ENCODE peak calls at places on chromosomes 4 and X, in seven cellular contexts. One of them, this sample, is unnamed.

GRCh38 chr4:73018595-73018994 is 50.9 kb downstream of the COX18 start:
- DNase-seq in NCI-H187 treated with DMSO at 0.1 percent for 48 hours: no peak
- DNase-seq in Right ventricle myocardium superior: no peak
- DNase-seq in anterior cingulate cortex: no peak
- DNase-seq in NB4: no peak
- DNase-seq in activated T-helper 1 cell treated with anti-CD3 and anti-CD28 coated beads, Interleukin-12 subunit alpha, Interleukin-12 subunit beta, Interleukin-2, Interleukin-4 antibody, amounts not matched to agents 30 ng/mL and 10 ng/mL and 1 ng/mL, durations not matched to agents 14 hours and 24 hours and 36 hours: no peak
- DNase-seq in COR-L47: no peak
- DNase-seq in this sample: no peak

GRCh38 chr4:140426610-140427103 is 791 bp downstream of the CLGN start:
- DNase-seq in NCI-H187 treated with DMSO at 0.1 percent for 48 hours: no peak
- DNase-seq in Right ventricle myocardium superior: peak; percentile 59
- DNase-seq in anterior cingulate cortex: no peak
- DNase-seq in NB4: peak; percentile 54
- DNase-seq in activated T-helper 1 cell treated with anti-CD3 and anti-CD28 coated beads, Interleukin-12 subunit alpha, Interleukin-12 subunit beta, Interleukin-2, Interleukin-4 antibody, amounts not matched to agents 30 ng/mL and 10 ng/mL and 1 ng/mL, durations not matched to agents 14 hours and 24 hours and 36 hours: no peak
- DNase-seq in COR-L47: peak; percentile 93
- DNase-seq in this sample: no peak

GRCh38 chr4:169611157-169611556 is 1.2 kb downstream of the NEK1 start:
- DNase-seq in NCI-H187 treated with DMSO at 0.1 percent for 48 hours: no peak
- DNase-seq in Right ventricle myocardium superior: no peak
- DNase-seq in anterior cingulate cortex: no peak
- DNase-seq in NB4: no peak
- DNase-seq in activated T-helper 1 cell treated with anti-CD3 and anti-CD28 coated beads, Interleukin-12 subunit alpha, Interleukin-12 subunit beta, Interleukin-2, Interleukin-4 antibody, amounts not matched to agents 30 ng/mL and 10 ng/mL and 1 ng/mL, durations not matched to agents 14 hours and 24 hours and 36 hours: no peak
- DNase-seq in COR-L47: no peak
- DNase-seq in this sample: no peak

GRCh38 chr4:25223770-25224375 is 10.0 kb upstream of the PI4K2B start:
- DNase-seq in NCI-H187 treated with DMSO at 0.1 percent for 48 hours: no peak
- DNase-seq in Right ventricle myocardium superior: no peak
- DNase-seq in anterior cingulate cortex: no peak
- DNase-seq in NB4: peak; percentile 51
- DNase-seq in activated T-helper 1 cell treated with anti-CD3 and anti-CD28 coated beads, Interleukin-12 subunit alpha, Interleukin-12 subunit beta, Interleukin-2, Interleukin-4 antibody, amounts not matched to agents 30 ng/mL and 10 ng/mL and 1 ng/mL, durations not matched to agents 14 hours and 24 hours and 36 hours: no peak
- DNase-seq in COR-L47: no peak
- DNase-seq in this sample: no peak

GRCh38 chrX:72274526-72274925 is 2.5 kb downstream of the RPS4X start:
- DNase-seq in NCI-H187 treated with DMSO at 0.1 percent for 48 hours: no peak
- DNase-seq in Right ventricle myocardium superior: no peak
- DNase-seq in anterior cingulate cortex: no peak
- DNase-seq in NB4: no peak
- DNase-seq in activated T-helper 1 cell treated with anti-CD3 and anti-CD28 coated beads, Interleukin-12 subunit alpha, Interleukin-12 subunit beta, Interleukin-2, Interleukin-4 antibody, amounts not matched to agents 30 ng/mL and 10 ng/mL and 1 ng/mL, durations not matched to agents 14 hours and 24 hours and 36 hours: no peak
- DNase-seq in COR-L47: no peak
- DNase-seq in this sample: no peak

GRCh38 chrX:81729269-81729777 is 527.4 kb downstream of the SH3BGRL start:
- DNase-seq in NCI-H187 treated with DMSO at 0.1 percent for 48 hours: no peak
- DNase-seq in Right ventricle myocardium superior: no peak
- DNase-seq in anterior cingulate cortex: no peak
- DNase-seq in NB4: peak; percentile 0
- DNase-seq in activated T-helper 1 cell treated with anti-CD3 and anti-CD28 coated beads, Interleukin-12 subunit alpha, Interleukin-12 subunit beta, Interleukin-2, Interleukin-4 antibody, amounts not matched to agents 30 ng/mL and 10 ng/mL and 1 ng/mL, durations not matched to agents 14 hours and 24 hours and 36 hours: no peak
- DNase-seq in COR-L47: no peak
- DNase-seq in this sample: no peak

GRCh38 chr4:119025916-119026661 is 109.5 kb upstream of the MYOZ2 start:
- DNase-seq in NCI-H187 treated with DMSO at 0.1 percent for 48 hours: no peak
- DNase-seq in Right ventricle myocardium superior: no peak
- DNase-seq in anterior cingulate cortex: no peak
- DNase-seq in NB4: peak; percentile 83
- DNase-seq in activated T-helper 1 cell treated with anti-CD3 and anti-CD28 coated beads, Interleukin-12 subunit alpha, Interleukin-12 subunit beta, Interleukin-2, Interleukin-4 antibody, amounts not matched to agents 30 ng/mL and 10 ng/mL and 1 ng/mL, durations not matched to agents 14 hours and 24 hours and 36 hours: no peak
- DNase-seq in COR-L47: no peak
- DNase-seq in this sample: peak; percentile 38

GRCh38 chrX:3345281-3346081 is 971 bp downstream of the MXRA5 start:
- DNase-seq in NCI-H187 treated with DMSO at 0.1 percent for 48 hours: no peak
- DNase-seq in Right ventricle myocardium superior: peak; percentile 66
- DNase-seq in anterior cingulate cortex: no peak
- DNase-seq in NB4: no peak
- DNase-seq in activated T-helper 1 cell treated with anti-CD3 and anti-CD28 coated beads, Interleukin-12 subunit alpha, Interleukin-12 subunit beta, Interleukin-2, Interleukin-4 antibody, amounts not matched to agents 30 ng/mL and 10 ng/mL and 1 ng/mL, durations not matched to agents 14 hours and 24 hours and 36 hours: no peak
- DNase-seq in COR-L47: no peak
- DNase-seq in this sample: no peak

GRCh38 chr4:76960014-76960413 is 10.5 kb downstream of the SEPTIN11 start:
- DNase-seq in NCI-H187 treated with DMSO at 0.1 percent for 48 hours: no peak
- DNase-seq in Right ventricle myocardium superior: no peak
- DNase-seq in anterior cingulate cortex: no peak
- DNase-seq in NB4: no peak
- DNase-seq in activated T-helper 1 cell treated with anti-CD3 and anti-CD28 coated beads, Interleukin-12 subunit alpha, Interleukin-12 subunit beta, Interleukin-2, Interleukin-4 antibody, amounts not matched to agents 30 ng/mL and 10 ng/mL and 1 ng/mL, durations not matched to agents 14 hours and 24 hours and 36 hours: no peak
- DNase-seq in COR-L47: no peak
- DNase-seq in this sample: no peak

GRCh38 chr4:150389896-150390530 is 191.9 kb upstream of the MAB21L2 start:
- DNase-seq in NCI-H187 treated with DMSO at 0.1 percent for 48 hours: no peak
- DNase-seq in Right ventricle myocardium superior: no peak
- DNase-seq in anterior cingulate cortex: no peak
- DNase-seq in NB4: no peak
- DNase-seq in activated T-helper 1 cell treated with anti-CD3 and anti-CD28 coated beads, Interleukin-12 subunit alpha, Interleukin-12 subunit beta, Interleukin-2, Interleukin-4 antibody, amounts not matched to agents 30 ng/mL and 10 ng/mL and 1 ng/mL, durations not matched to agents 14 hours and 24 hours and 36 hours: no peak
- DNase-seq in COR-L47: no peak
- DNase-seq in this sample: no peak

GRCh38 chr4:3659131-3659530 is 107.1 kb upstream of the ADRA2C start:
- DNase-seq in NCI-H187 treated with DMSO at 0.1 percent for 48 hours: no peak
- DNase-seq in Right ventricle myocardium superior: no peak
- DNase-seq in anterior cingulate cortex: no peak
- DNase-seq in NB4: no peak
- DNase-seq in activated T-helper 1 cell treated with anti-CD3 and anti-CD28 coated beads, Interleukin-12 subunit alpha, Interleukin-12 subunit beta, Interleukin-2, Interleukin-4 antibody, amounts not matched to agents 30 ng/mL and 10 ng/mL and 1 ng/mL, durations not matched to agents 14 hours and 24 hours and 36 hours: no peak
- DNase-seq in COR-L47: no peak
- DNase-seq in this sample: no peak

GRCh38 chrX:10146350-10146749 is 10.4 kb upstream of the CLCN4 start:
- DNase-seq in NCI-H187 treated with DMSO at 0.1 percent for 48 hours: no peak
- DNase-seq in Right ventricle myocardium superior: no peak
- DNase-seq in anterior cingulate cortex: no peak
- DNase-seq in NB4: no peak
- DNase-seq in activated T-helper 1 cell treated with anti-CD3 and anti-CD28 coated beads, Interleukin-12 subunit alpha, Interleukin-12 subunit beta, Interleukin-2, Interleukin-4 antibody, amounts not matched to agents 30 ng/mL and 10 ng/mL and 1 ng/mL, durations not matched to agents 14 hours and 24 hours and 36 hours: no peak
- DNase-seq in COR-L47: no peak
- DNase-seq in this sample: no peak

GRCh38 chr4:57612279-57612678 is 502.1 kb upstream of the IGFBP7 start:
- DNase-seq in NCI-H187 treated with DMSO at 0.1 percent for 48 hours: no peak
- DNase-seq in Right ventricle myocardium superior: no peak
- DNase-seq in anterior cingulate cortex: no peak
- DNase-seq in NB4: no peak
- DNase-seq in activated T-helper 1 cell treated with anti-CD3 and anti-CD28 coated beads, Interleukin-12 subunit alpha, Interleukin-12 subunit beta, Interleukin-2, Interleukin-4 antibody, amounts not matched to agents 30 ng/mL and 10 ng/mL and 1 ng/mL, durations not matched to agents 14 hours and 24 hours and 36 hours: no peak
- DNase-seq in COR-L47: no peak
- DNase-seq in this sample: no peak

GRCh38 chr4:137644201-137644600 is 111.9 kb upstream of the PCDH18 start:
- DNase-seq in NCI-H187 treated with DMSO at 0.1 percent for 48 hours: no peak
- DNase-seq in Right ventricle myocardium superior: no peak
- DNase-seq in anterior cingulate cortex: no peak
- DNase-seq in NB4: no peak
- DNase-seq in activated T-helper 1 cell treated with anti-CD3 and anti-CD28 coated beads, Interleukin-12 subunit alpha, Interleukin-12 subunit beta, Interleukin-2, Interleukin-4 antibody, amounts not matched to agents 30 ng/mL and 10 ng/mL and 1 ng/mL, durations not matched to agents 14 hours and 24 hours and 36 hours: no peak
- DNase-seq in COR-L47: no peak
- DNase-seq in this sample: no peak

GRCh38 chr4:41885456-41885855 is 49.8 kb upstream of the TMEM33 start:
- DNase-seq in NCI-H187 treated with DMSO at 0.1 percent for 48 hours: no peak
- DNase-seq in Right ventricle myocardium superior: no peak
- DNase-seq in anterior cingulate cortex: no peak
- DNase-seq in NB4: no peak
- DNase-seq in activated T-helper 1 cell treated with anti-CD3 and anti-CD28 coated beads, Interleukin-12 subunit alpha, Interleukin-12 subunit beta, Interleukin-2, Interleukin-4 antibody, amounts not matched to agents 30 ng/mL and 10 ng/mL and 1 ng/mL, durations not matched to agents 14 hours and 24 hours and 36 hours: no peak
- DNase-seq in COR-L47: no peak
- DNase-seq in this sample: no peak

GRCh38 chrX:112819013-112819635 is 21.5 kb downstream of the AMOT start:
- DNase-seq in NCI-H187 treated with DMSO at 0.1 percent for 48 hours: no peak
- DNase-seq in Right ventricle myocardium superior: no peak
- DNase-seq in anterior cingulate cortex: no peak
- DNase-seq in NB4: no peak
- DNase-seq in activated T-helper 1 cell treated with anti-CD3 and anti-CD28 coated beads, Interleukin-12 subunit alpha, Interleukin-12 subunit beta, Interleukin-2, Interleukin-4 antibody, amounts not matched to agents 30 ng/mL and 10 ng/mL and 1 ng/mL, durations not matched to agents 14 hours and 24 hours and 36 hours: no peak
- DNase-seq in COR-L47: no peak
- DNase-seq in this sample: no peak

GRCh38 chr4:77618383-77619241 is 13.0 kb downstream of the CXCL13 start:
- DNase-seq in NCI-H187 treated with DMSO at 0.1 percent for 48 hours: peak; percentile 38
- DNase-seq in Right ventricle myocardium superior: no peak
- DNase-seq in anterior cingulate cortex: peak; percentile 38
- DNase-seq in NB4: peak; percentile 62
- DNase-seq in activated T-helper 1 cell treated with anti-CD3 and anti-CD28 coated beads, Interleukin-12 subunit alpha, Interleukin-12 subunit beta, Interleukin-2, Interleukin-4 antibody, amounts not matched to agents 30 ng/mL and 10 ng/mL and 1 ng/mL, durations not matched to agents 14 hours and 24 hours and 36 hours: peak; percentile 45
- DNase-seq in COR-L47: peak; percentile 46
- DNase-seq in this sample: peak; percentile 64

GRCh38 chrX:106935175-106935574 is 15.0 kb downstream of the CLDN2 start:
- DNase-seq in NCI-H187 treated with DMSO at 0.1 percent for 48 hours: no peak
- DNase-seq in Right ventricle myocardium superior: no peak
- DNase-seq in anterior cingulate cortex: no peak
- DNase-seq in NB4: no peak
- DNase-seq in activated T-helper 1 cell treated with anti-CD3 and anti-CD28 coated beads, Interleukin-12 subunit alpha, Interleukin-12 subunit beta, Interleukin-2, Interleukin-4 antibody, amounts not matched to agents 30 ng/mL and 10 ng/mL and 1 ng/mL, durations not matched to agents 14 hours and 24 hours and 36 hours: no peak
- DNase-seq in COR-L47: no peak
- DNase-seq in this sample: peak; percentile 51

GRCh38 chr4:140250989-140251552 is 97.1 kb upstream of the MAML3 start:
- DNase-seq in NCI-H187 treated with DMSO at 0.1 percent for 48 hours: no peak
- DNase-seq in Right ventricle myocardium superior: no peak
- DNase-seq in anterior cingulate cortex: no peak
- DNase-seq in NB4: peak; percentile 73
- DNase-seq in activated T-helper 1 cell treated with anti-CD3 and anti-CD28 coated beads, Interleukin-12 subunit alpha, Interleukin-12 subunit beta, Interleukin-2, Interleukin-4 antibody, amounts not matched to agents 30 ng/mL and 10 ng/mL and 1 ng/mL, durations not matched to agents 14 hours and 24 hours and 36 hours: no peak
- DNase-seq in COR-L47: no peak
- DNase-seq in this sample: no peak

GRCh38 chrX:29992083-29992482 is 223.3 kb upstream of the MAGEB2 start:
- DNase-seq in NCI-H187 treated with DMSO at 0.1 percent for 48 hours: no peak
- DNase-seq in Right ventricle myocardium superior: no peak
- DNase-seq in anterior cingulate cortex: no peak
- DNase-seq in NB4: no peak
- DNase-seq in activated T-helper 1 cell treated with anti-CD3 and anti-CD28 coated beads, Interleukin-12 subunit alpha, Interleukin-12 subunit beta, Interleukin-2, Interleukin-4 antibody, amounts not matched to agents 30 ng/mL and 10 ng/mL and 1 ng/mL, durations not matched to agents 14 hours and 24 hours and 36 hours: no peak
- DNase-seq in COR-L47: no peak
- DNase-seq in this sample: no peak

GRCh38 chr4:113433536-113434246 is 327.8 kb downstream of the CAMK2D start:
- DNase-seq in NCI-H187 treated with DMSO at 0.1 percent for 48 hours: no peak
- DNase-seq in Right ventricle myocardium superior: no peak
- DNase-seq in anterior cingulate cortex: no peak
- DNase-seq in NB4: no peak
- DNase-seq in activated T-helper 1 cell treated with anti-CD3 and anti-CD28 coated beads, Interleukin-12 subunit alpha, Interleukin-12 subunit beta, Interleukin-2, Interleukin-4 antibody, amounts not matched to agents 30 ng/mL and 10 ng/mL and 1 ng/mL, durations not matched to agents 14 hours and 24 hours and 36 hours: no peak
- DNase-seq in COR-L47: no peak
- DNase-seq in this sample: no peak

GRCh38 chr4:182113774-182114173 is 129.4 kb upstream of the TENM3 start:
- DNase-seq in NCI-H187 treated with DMSO at 0.1 percent for 48 hours: no peak
- DNase-seq in Right ventricle myocardium superior: no peak
- DNase-seq in anterior cingulate cortex: no peak
- DNase-seq in NB4: no peak
- DNase-seq in activated T-helper 1 cell treated with anti-CD3 and anti-CD28 coated beads, Interleukin-12 subunit alpha, Interleukin-12 subunit beta, Interleukin-2, Interleukin-4 antibody, amounts not matched to agents 30 ng/mL and 10 ng/mL and 1 ng/mL, durations not matched to agents 14 hours and 24 hours and 36 hours: no peak
- DNase-seq in COR-L47: no peak
- DNase-seq in this sample: no peak

GRCh38 chr4:108717386-108717785 is 45.5 kb downstream of the ETNPPL start:
- DNase-seq in NCI-H187 treated with DMSO at 0.1 percent for 48 hours: no peak
- DNase-seq in Right ventricle myocardium superior: no peak
- DNase-seq in anterior cingulate cortex: no peak
- DNase-seq in NB4: no peak
- DNase-seq in activated T-helper 1 cell treated with anti-CD3 and anti-CD28 coated beads, Interleukin-12 subunit alpha, Interleukin-12 subunit beta, Interleukin-2, Interleukin-4 antibody, amounts not matched to agents 30 ng/mL and 10 ng/mL and 1 ng/mL, durations not matched to agents 14 hours and 24 hours and 36 hours: no peak
- DNase-seq in COR-L47: no peak
- DNase-seq in this sample: no peak

GRCh38 chr4:95120456-95120855 is 362.7 kb downstream of the BMPR1B start:
- DNase-seq in NCI-H187 treated with DMSO at 0.1 percent for 48 hours: no peak
- DNase-seq in Right ventricle myocardium superior: no peak
- DNase-seq in anterior cingulate cortex: no peak
- DNase-seq in NB4: no peak
- DNase-seq in activated T-helper 1 cell treated with anti-CD3 and anti-CD28 coated beads, Interleukin-12 subunit alpha, Interleukin-12 subunit beta, Interleukin-2, Interleukin-4 antibody, amounts not matched to agents 30 ng/mL and 10 ng/mL and 1 ng/mL, durations not matched to agents 14 hours and 24 hours and 36 hours: no peak
- DNase-seq in COR-L47: no peak
- DNase-seq in this sample: no peak

GRCh38 chr4:127685292-127685691 is 44.9 kb upstream of the SLC25A31 start:
- DNase-seq in NCI-H187 treated with DMSO at 0.1 percent for 48 hours: no peak
- DNase-seq in Right ventricle myocardium superior: no peak
- DNase-seq in anterior cingulate cortex: no peak
- DNase-seq in NB4: no peak
- DNase-seq in activated T-helper 1 cell treated with anti-CD3 and anti-CD28 coated beads, Interleukin-12 subunit alpha, Interleukin-12 subunit beta, Interleukin-2, Interleukin-4 antibody, amounts not matched to agents 30 ng/mL and 10 ng/mL and 1 ng/mL, durations not matched to agents 14 hours and 24 hours and 36 hours: no peak
- DNase-seq in COR-L47: no peak
- DNase-seq in this sample: no peak

GRCh38 chr4:110296892-110297291 is 98.5 kb upstream of the ELOVL6 start:
- DNase-seq in NCI-H187 treated with DMSO at 0.1 percent for 48 hours: no peak
- DNase-seq in Right ventricle myocardium superior: no peak
- DNase-seq in anterior cingulate cortex: no peak
- DNase-seq in NB4: no peak
- DNase-seq in activated T-helper 1 cell treated with anti-CD3 and anti-CD28 coated beads, Interleukin-12 subunit alpha, Interleukin-12 subunit beta, Interleukin-2, Interleukin-4 antibody, amounts not matched to agents 30 ng/mL and 10 ng/mL and 1 ng/mL, durations not matched to agents 14 hours and 24 hours and 36 hours: no peak
- DNase-seq in COR-L47: no peak
- DNase-seq in this sample: no peak

GRCh38 chr4:4490041-4490440 is 51.8 kb downstream of the STX18 start:
- DNase-seq in NCI-H187 treated with DMSO at 0.1 percent for 48 hours: no peak
- DNase-seq in Right ventricle myocardium superior: no peak
- DNase-seq in anterior cingulate cortex: no peak
- DNase-seq in NB4: no peak
- DNase-seq in activated T-helper 1 cell treated with anti-CD3 and anti-CD28 coated beads, Interleukin-12 subunit alpha, Interleukin-12 subunit beta, Interleukin-2, Interleukin-4 antibody, amounts not matched to agents 30 ng/mL and 10 ng/mL and 1 ng/mL, durations not matched to agents 14 hours and 24 hours and 36 hours: no peak
- DNase-seq in COR-L47: no peak
- DNase-seq in this sample: no peak

GRCh38 chr4:86927843-86928395 is 6.9 kb upstream of the AFF1 start:
- DNase-seq in NCI-H187 treated with DMSO at 0.1 percent for 48 hours: no peak
- DNase-seq in Right ventricle myocardium superior: no peak
- DNase-seq in anterior cingulate cortex: no peak
- DNase-seq in NB4: peak; percentile 62
- DNase-seq in activated T-helper 1 cell treated with anti-CD3 and anti-CD28 coated beads, Interleukin-12 subunit alpha, Interleukin-12 subunit beta, Interleukin-2, Interleukin-4 antibody, amounts not matched to agents 30 ng/mL and 10 ng/mL and 1 ng/mL, durations not matched to agents 14 hours and 24 hours and 36 hours: no peak
- DNase-seq in COR-L47: no peak
- DNase-seq in this sample: peak; percentile 71

GRCh38 chr4:4914059-4914820 is 54.8 kb downstream of the MSX1 start:
- DNase-seq in NCI-H187 treated with DMSO at 0.1 percent for 48 hours: no peak
- DNase-seq in Right ventricle myocardium superior: no peak
- DNase-seq in anterior cingulate cortex: no peak
- DNase-seq in NB4: no peak
- DNase-seq in activated T-helper 1 cell treated with anti-CD3 and anti-CD28 coated beads, Interleukin-12 subunit alpha, Interleukin-12 subunit beta, Interleukin-2, Interleukin-4 antibody, amounts not matched to agents 30 ng/mL and 10 ng/mL and 1 ng/mL, durations not matched to agents 14 hours and 24 hours and 36 hours: no peak
- DNase-seq in COR-L47: no peak
- DNase-seq in this sample: no peak

GRCh38 chr4:182205293-182205692 is 37.9 kb upstream of the TENM3 start:
- DNase-seq in NCI-H187 treated with DMSO at 0.1 percent for 48 hours: no peak
- DNase-seq in Right ventricle myocardium superior: no peak
- DNase-seq in anterior cingulate cortex: no peak
- DNase-seq in NB4: no peak
- DNase-seq in activated T-helper 1 cell treated with anti-CD3 and anti-CD28 coated beads, Interleukin-12 subunit alpha, Interleukin-12 subunit beta, Interleukin-2, Interleukin-4 antibody, amounts not matched to agents 30 ng/mL and 10 ng/mL and 1 ng/mL, durations not matched to agents 14 hours and 24 hours and 36 hours: no peak
- DNase-seq in COR-L47: no peak
- DNase-seq in this sample: no peak